ENCODE peak calls at places on chromosomes 5 and 9, in four cellular contexts. One of them, this sample, is unnamed.

GRCh38 chr5:160133071-160133917 is 14.0 kb upstream of the PWWP2A start:
- DNase-seq in mammary epithelial cell: no peak
- DNase-seq in lower lobe of right lung: peak
- DNase-seq in GM12865: no peak
- DNase-seq in this sample: no peak

GRCh38 chr9:10447036-10447435 is 165.8 kb downstream of the PTPRD start:
- DNase-seq in GM12865: no peak
- DNase-seq in mammary epithelial cell: no peak
- DNase-seq in lower lobe of right lung: no peak
- DNase-seq in this sample: no peak

GRCh38 chr9:127209948-127210621 is 54.5 kb upstream of the GARNL3 start:
- DNase-seq in lower lobe of right lung: no peak
- DNase-seq in mammary epithelial cell: no peak
- DNase-seq in GM12865: no peak
- DNase-seq in this sample: no peak

GRCh38 chr9:2622361-2623045 is 916 bp downstream of the VLDLR start:
- DNase-seq in GM12865: no peak
- DNase-seq in lower lobe of right lung: peak
- DNase-seq in mammary epithelial cell: peak
- DNase-seq in this sample: peak

GRCh38 chr9:126722252-126722921 is 82.5 kb upstream of the ZBTB43 start:
- DNase-seq in GM12865: peak
- DNase-seq in lower lobe of right lung: peak
- DNase-seq in mammary epithelial cell: peak
- DNase-seq in this sample: peak

GRCh38 chr5:178455480-178455835 is 134.7 kb downstream of the COL23A1 start:
- DNase-seq in lower lobe of right lung: no peak
- DNase-seq in GM12865: no peak
- DNase-seq in mammary epithelial cell: no peak
- DNase-seq in this sample: no peak

GRCh38 chr9:2919347-2919746 is 75.5 kb upstream of the PUM3 start:
- DNase-seq in mammary epithelial cell: no peak
- DNase-seq in lower lobe of right lung: no peak
- DNase-seq in GM12865: no peak
- DNase-seq in this sample: no peak

GRCh38 chr9:4328723-4329122 is 28.9 kb upstream of the GLIS3 start:
- DNase-seq in mammary epithelial cell: peak
- DNase-seq in GM12865: no peak
- DNase-seq in lower lobe of right lung: no peak
- DNase-seq in this sample: no peak

GRCh38 chr5:181170996-181171395 is 23.6 kb downstream of the OR2V2 start:
- DNase-seq in GM12865: no peak
- DNase-seq in lower lobe of right lung: no peak
- DNase-seq in mammary epithelial cell: no peak
- DNase-seq in this sample: no peak

GRCh38 chr9:10007356-10007755 is 605.4 kb downstream of the PTPRD start:
- DNase-seq in lower lobe of right lung: no peak
- DNase-seq in GM12865: no peak
- DNase-seq in mammary epithelial cell: no peak
- DNase-seq in this sample: no peak

GRCh38 chr9:115306860-115307259 is 188.9 kb upstream of the TNC start:
- DNase-seq in GM12865: no peak
- DNase-seq in lower lobe of right lung: no peak
- DNase-seq in mammary epithelial cell: peak
- DNase-seq in this sample: no peak

GRCh38 chr5:162684145-162684544 is 616.6 kb downstream of the GABRG2 start:
- DNase-seq in lower lobe of right lung: no peak
- DNase-seq in GM12865: no peak
- DNase-seq in mammary epithelial cell: no peak
- DNase-seq in this sample: no peak

GRCh38 chr9:10112070-10112469 is 500.7 kb downstream of the PTPRD start:
- DNase-seq in lower lobe of right lung: no peak
- DNase-seq in mammary epithelial cell: no peak
- DNase-seq in GM12865: no peak
- DNase-seq in this sample: no peak

GRCh38 chr5:141494761-141495455 is 6.0 kb downstream of the PCDHGC5 start:
- DNase-seq in GM12865: no peak
- DNase-seq in lower lobe of right lung: no peak
- DNase-seq in mammary epithelial cell: no peak
- DNase-seq in this sample: no peak

GRCh38 chr5:53419247-53419646 is 61.2 kb upstream of the FST start:
- DNase-seq in lower lobe of right lung: no peak
- DNase-seq in mammary epithelial cell: peak
- DNase-seq in GM12865: no peak
- DNase-seq in this sample: no peak

GRCh38 chr9:126521976-126522590 is 91.6 kb upstream of the LMX1B start:
- DNase-seq in lower lobe of right lung: peak
- DNase-seq in mammary epithelial cell: no peak
- DNase-seq in GM12865: no peak
- DNase-seq in this sample: no peak

GRCh38 chr9:16870606-16871357 is at the start of gene BNC2:
- DNase-seq in GM12865: no peak
- DNase-seq in lower lobe of right lung: peak
- DNase-seq in mammary epithelial cell: no peak
- DNase-seq in this sample: no peak

GRCh38 chr9:134304306-134304705 is 21.9 kb upstream of the RXRA start:
- DNase-seq in lower lobe of right lung: peak
- DNase-seq in mammary epithelial cell: no peak
- DNase-seq in GM12865: no peak
- DNase-seq in this sample: no peak

GRCh38 chr5:143635146-143635752 is 176.7 kb upstream of the HMHB1 start:
- DNase-seq in mammary epithelial cell: no peak
- DNase-seq in lower lobe of right lung: no peak
- DNase-seq in GM12865: no peak
- DNase-seq in this sample: no peak

GRCh38 chr9:109264865-109265532 is 55.9 kb downstream of the EPB41L4B start:
- DNase-seq in GM12865: no peak
- DNase-seq in lower lobe of right lung: no peak
- DNase-seq in mammary epithelial cell: no peak
- DNase-seq in this sample: no peak

GRCh38 chr9:121700165-121700830 is 48.9 kb downstream of the DAB2IP start:
- DNase-seq in mammary epithelial cell: peak
- DNase-seq in GM12865: peak
- DNase-seq in lower lobe of right lung: peak
- DNase-seq in this sample: peak

GRCh38 chr5:16550316-16550952 is 66.4 kb downstream of the RETREG1 start:
- DNase-seq in GM12865: peak
- DNase-seq in lower lobe of right lung: no peak
- DNase-seq in mammary epithelial cell: peak
- DNase-seq in this sample: peak
- TF ChIP-seq CTCF in GM12865: peak
- TF ChIP-seq CTCF in lower lobe of right lung: peak
- TF ChIP-seq CTCF in mammary epithelial cell: peak
- TF ChIP-seq CTCF in this sample: peak

GRCh38 chr5:74639538-74640449 is 734 bp downstream of the ENC1 start:
- DNase-seq in mammary epithelial cell: no peak
- DNase-seq in lower lobe of right lung: peak
- DNase-seq in GM12865: peak
- DNase-seq in this sample: peak
- TF ChIP-seq CTCF in mammary epithelial cell: no peak
- TF ChIP-seq CTCF in lower lobe of right lung: peak
- TF ChIP-seq CTCF in GM12865: peak
- TF ChIP-seq CTCF in this sample: peak

GRCh38 chr5:139684881-139685749 is 37.0 kb downstream of the CXXC5 start:
- DNase-seq in lower lobe of right lung: no peak
- DNase-seq in mammary epithelial cell: no peak
- DNase-seq in GM12865: no peak
- DNase-seq in this sample: no peak
- TF ChIP-seq CTCF in lower lobe of right lung: no peak
- TF ChIP-seq CTCF in mammary epithelial cell: peak
- TF ChIP-seq CTCF in GM12865: no peak
- TF ChIP-seq CTCF in this sample: no peak

DNA sequence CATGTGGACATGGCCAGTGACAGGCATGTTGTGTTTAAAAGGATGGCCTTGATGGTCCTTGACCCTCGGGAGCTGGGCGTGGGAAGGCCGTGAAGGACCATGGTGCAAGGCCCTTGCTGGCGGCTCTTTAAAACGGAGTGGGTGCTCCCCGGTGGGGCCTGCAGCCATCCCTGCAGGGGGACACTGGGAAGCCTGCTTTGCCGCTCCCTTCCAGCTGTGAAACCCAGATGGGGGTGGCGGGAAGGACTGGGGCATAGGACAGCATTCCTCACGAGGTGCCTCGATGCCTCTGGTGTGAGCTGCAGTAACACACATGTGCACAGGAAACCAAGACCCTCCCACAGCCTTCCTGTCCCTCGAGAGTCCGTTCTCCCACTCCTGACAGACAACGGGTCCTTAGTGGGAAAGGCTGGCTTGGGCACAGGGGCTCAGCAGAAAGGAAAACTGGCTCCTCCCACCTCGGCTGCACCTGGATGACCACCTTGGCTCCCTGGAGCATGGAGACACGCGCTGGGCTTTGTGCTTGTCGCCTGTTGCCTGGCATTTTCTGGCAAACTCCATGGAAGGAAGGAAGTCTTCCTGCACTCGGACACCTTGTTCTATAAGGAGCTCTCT is 30.3 kb upstream of the IRX4 start:
- DNase-seq in mammary epithelial cell: no peak
- DNase-seq in GM12865: no peak
- DNase-seq in lower lobe of right lung: no peak
- DNase-seq in this sample: no peak
- TF ChIP-seq CTCF in mammary epithelial cell: no peak
- TF ChIP-seq CTCF in GM12865: no peak
- TF ChIP-seq CTCF in lower lobe of right lung: no peak
- TF ChIP-seq CTCF in this sample: no peak

This sample was measured in activated CD8-positive, alpha-beta T cell treated with anti-CD3 and anti-CD28 coated beads for 36 hours.